ENCODE peak calls at places on chromosome 16, in eight cellular contexts. R is Daoy; D is left colon; W is HT-29; Q is DND-41; K is hippocampal formation; P is T-helper 1 cell; F is effector CD8-positive, alpha-beta T cell. E is an unnamed sample.

GRCh38 chr16:28156031-28156680 is 55.6 kb downstream of the XPO6 start:
- DNase-seq in W (no peak), P (no peak), K (no peak), R (no peak), F (no peak), Q (no peak), D (no peak), E (no peak)

GRCh38 chr16:57808589-57808988 is 6.3 kb upstream of the KIFC3 start:
- DNase-seq in R (no peak), W (no peak), Q (no peak), P (no peak), D (no peak), K (no peak), F (no peak), E (no peak)

GRCh38 chr16:55773859-55774549 is 58.9 kb downstream of the CES1 start:
- DNase-seq in P (no peak), Q (no peak), D (no peak), K (no peak), W (peak; percentile 19), F (no peak), R (peak; percentile 45), E (no peak)

GRCh38 chr16:49834496-49835009 is 21.4 kb downstream of the ZNF423 start:
- DNase-seq in R (no peak), F (no peak), W (no peak), Q (peak; percentile 42), K (peak; percentile 57), P (no peak), D (peak; percentile 52), E (no peak)

GRCh38 chr16:26569793-26570192 is 496.9 kb upstream of the C16orf82 start:
- DNase-seq in K (no peak), F (no peak), D (no peak), W (peak; percentile 11), Q (peak; percentile 5), P (no peak), R (no peak), E (peak; percentile 44)

GRCh38 chr16:82231021-82231787 is 61.2 kb upstream of the MPHOSPH6 start:
- DNase-seq in F (no peak), K (no peak), Q (no peak), P (no peak), R (no peak), D (no peak), W (no peak), E (no peak)

GRCh38 chr16:4257646-4258556 is 14.9 kb downstream of the TFAP4 start:
- DNase-seq in F (no peak), P (no peak), W (no peak), Q (no peak), R (no peak), K (no peak), D (no peak), E (no peak)

GRCh38 chr16:84391151-84391873 is 23.0 kb downstream of the ATP2C2 start:
- DNase-seq in D (no peak), K (peak; percentile 39), F (no peak), W (no peak), P (no peak), R (no peak), Q (no peak), E (no peak)

GRCh38 chr16:87602821-87603683 is 744 bp downstream of the JPH3 start:
- DNase-seq in D (no peak), K (no peak), R (no peak), Q (no peak), W (no peak), P (no peak), F (no peak), E (no peak)

GRCh38 chr16:57462209-57462977 is at the start of gene POLR2C:
- DNase-seq in Q (peak; percentile 91), F (peak; percentile 86), W (peak; percentile 90), R (peak; percentile 86), K (peak; percentile 78), D (peak; percentile 79), P (peak; percentile 87), E (peak; percentile 78)

GRCh38 chr16:65572156-65572555 is 450.3 kb upstream of the CDH11 start:
- DNase-seq in Q (no peak), F (no peak), K (no peak), D (no peak), W (no peak), R (peak; percentile 60), P (no peak), E (no peak)

GRCh38 chr16:35146723-35147458 is 1687.5 kb downstream of the TP53TG3F start:
- DNase-seq in D (no peak), W (no peak), Q (no peak), P (no peak), K (no peak), F (no peak), R (no peak), E (no peak)

GRCh38 chr16:14132696-14133048 is 61.6 kb downstream of the MRTFB start:
- DNase-seq in D (no peak), W (no peak), R (no peak), P (no peak), K (no peak), F (no peak), Q (no peak), E (no peak)

GRCh38 chr16:2195316-2196161 is 866 bp downstream of the CASKIN1 start:
- DNase-seq in K (no peak), Q (peak; percentile 77), P (no peak), R (no peak), D (no peak), W (no peak), F (no peak), E (no peak)